ENCODE peak calls at places on chromosome 18, in five cellular contexts. C, D, Y, Z and U are unnamed samples.

GRCh38 chr18:63234839-63235238 is 84.7 kb downstream of the BCL2 start:
- DNase-seq in Y (no peak), D (no peak), C (no peak), Z (no peak), U (no peak)

GRCh38 chr18:51125976-51126375 is 71.5 kb downstream of the MEX3C start:
- DNase-seq in Y (no peak), D (no peak), Z (no peak), C (no peak), U (no peak)

GRCh38 chr18:11149441-11150270 is at the start of gene PIEZO2:
- DNase-seq in Y (peak; percentile 54), Z (no peak), D (no peak), C (peak; percentile 11), U (no peak)

GRCh38 chr18:41449612-41450011 is 505.4 kb upstream of the PIK3C3 start:
- DNase-seq in C (no peak), Z (no peak), D (no peak), Y (no peak), U (no peak)

GRCh38 chr18:10457798-10458197 is 3.4 kb downstream of the APCDD1 start:
- DNase-seq in Y (peak; percentile 42), D (no peak), Z (no peak), C (no peak), U (peak; percentile 45)

GRCh38 chr18:25233582-25234362 is 118.2 kb downstream of the ZNF521 start:
- DNase-seq in D (no peak), Z (no peak), Y (peak; percentile 62), C (peak; percentile 89), U (no peak)

GRCh38 chr18:70454705-70455322 is 166.0 kb downstream of the SOCS6 start:
- DNase-seq in C (peak; percentile 85), D (peak; percentile 61), Z (peak; percentile 62), Y (peak; percentile 61), U (peak; percentile 24)

GRCh38 chr18:69659142-69659651 is 258.5 kb downstream of the DOK6 start:
- DNase-seq in C (no peak), Z (no peak), D (no peak), Y (no peak), U (no peak)

GRCh38 chr18:10591891-10592290 is 66.1 kb downstream of the NAPG start:
- DNase-seq in D (no peak), Y (no peak), C (no peak), Z (no peak), U (no peak)

GRCh38 chr18:61854578-61854977 is 38.2 kb downstream of the RNF152 start:
- DNase-seq in Z (no peak), D (no peak), Y (peak; percentile 84), C (peak; percentile 59), U (no peak)

DNA sequence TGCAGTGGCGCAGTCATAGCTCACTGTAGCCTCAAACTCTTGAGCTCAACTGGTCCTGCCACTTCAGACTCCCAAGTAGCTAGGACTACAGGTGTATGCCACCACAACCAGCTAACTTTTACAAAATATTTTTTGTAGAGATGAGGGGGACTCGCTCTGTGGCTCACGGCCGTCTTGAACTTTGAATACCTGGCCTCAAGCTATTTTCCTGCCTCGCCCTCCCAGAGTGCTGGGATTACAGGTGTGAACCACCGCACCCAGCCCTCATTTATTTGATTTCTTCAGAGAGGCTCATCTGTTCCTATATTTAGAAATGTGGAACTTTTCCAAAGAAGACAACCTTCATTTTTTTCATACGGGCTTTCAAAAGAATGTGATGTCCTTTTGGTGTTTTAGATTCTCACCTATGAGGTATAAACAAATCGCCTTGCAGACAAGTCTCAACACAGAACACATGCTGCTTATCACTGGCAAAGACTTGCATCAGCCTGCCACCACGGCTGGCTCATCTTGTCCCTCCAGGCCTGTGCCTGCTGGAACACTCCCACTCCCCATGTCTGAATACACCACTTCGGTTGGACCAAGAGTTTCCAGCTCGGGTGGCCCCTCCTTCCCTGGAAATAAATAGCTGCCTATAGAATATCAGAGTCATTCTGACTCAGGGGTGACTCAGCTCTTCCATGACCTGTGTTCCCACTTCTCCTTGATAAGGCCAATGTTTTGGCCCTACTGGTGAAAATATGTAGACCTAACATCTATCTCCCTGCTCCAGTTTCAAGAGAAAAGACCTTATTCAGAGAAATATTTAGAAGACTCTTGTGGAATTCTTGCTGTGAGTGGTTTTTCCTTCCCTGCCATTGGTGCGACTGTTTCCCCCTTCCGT is 202.6 kb downstream of the TGIF1 start:
- DNase-seq in C (peak; percentile 99), Z (peak; percentile 90), Y (peak; percentile 99), D (peak; percentile 97), U (peak; percentile 82)
- TF ChIP-seq CTCF in C (peak; percentile 25), Z (no peak), Y (peak; percentile 5), D (no peak), U (no peak)

GRCh38 chr18:50114448-50114847 is 80.5 kb downstream of the MYO5B start:
- DNase-seq in Y (no peak), Z (no peak), D (no peak), C (no peak), U (no peak)

GRCh38 chr18:50107468-50107867 is 87.5 kb downstream of the MYO5B start:
- DNase-seq in Z (peak; percentile 22), C (no peak), D (no peak), Y (no peak), U (no peak)

GRCh38 chr18:50113726-50114125 is 81.2 kb downstream of the MYO5B start:
- DNase-seq in Z (no peak), D (no peak), Y (no peak), C (no peak), U (no peak)

GRCh38 chr18:50115095-50115494 is 79.9 kb downstream of the MYO5B start:
- DNase-seq in Z (no peak), C (no peak), D (no peak), Y (peak; percentile 20), U (no peak)

GRCh38 chr18:50111398-50111797 is 83.5 kb downstream of the MYO5B start:
- DNase-seq in Z (no peak), C (no peak), Y (no peak), D (no peak), U (no peak)
- TF ChIP-seq CTCF in Z (no peak), C (no peak), Y (no peak), D (no peak), U (no peak)

GRCh38 chr18:12423820-12424219 is 16.1 kb downstream of the PRELID3A start:
- DNase-seq in C (no peak), Z (no peak), Y (no peak), D (no peak), U (no peak)

GRCh38 chr18:12420831-12421421 is 13.2 kb downstream of the PRELID3A start:
- DNase-seq in C (no peak), Z (no peak), D (no peak), Y (no peak), U (no peak)

GRCh38 chr18:12422936-12423335 is 15.2 kb downstream of the PRELID3A start:
- DNase-seq in Z (peak; percentile 57), D (no peak), Y (no peak), C (no peak), U (no peak)

GRCh38 chr18:12423393-12423792 is 15.7 kb downstream of the PRELID3A start:
- DNase-seq in Y (no peak), C (no peak), D (no peak), Z (no peak), U (no peak)

DNA sequence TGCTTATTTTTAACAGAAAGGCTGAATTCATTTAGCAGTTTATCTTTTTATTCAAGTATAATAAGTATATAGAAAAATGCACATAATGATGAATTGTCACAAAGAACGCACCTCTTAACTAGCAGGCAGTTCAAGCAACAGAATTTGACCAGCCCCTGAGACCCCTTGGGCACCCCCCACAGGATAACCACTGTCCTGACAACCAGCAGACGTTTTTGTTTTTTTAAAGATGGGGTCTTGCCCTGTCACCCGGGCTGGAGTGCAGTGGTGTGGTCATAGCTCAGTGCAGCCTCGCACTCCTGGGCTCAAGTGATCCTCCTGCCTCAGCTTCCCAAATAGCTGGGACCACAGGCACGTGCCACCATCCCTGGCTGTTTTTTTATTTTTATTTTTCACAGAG is 14.0 kb downstream of the PRELID3A start:
- DNase-seq in C (no peak), Y (no peak), D (no peak), Z (no peak), U (no peak)
- TF ChIP-seq CTCF in C (no peak), Y (no peak), D (no peak), Z (no peak), U (no peak)

GRCh38 chr18:45837283-45838070 is 12.0 kb downstream of the SIGLEC15 start:
- DNase-seq in C (no peak), Z (peak; percentile 80), D (no peak), Y (peak; percentile 58), U (no peak)
- TF ChIP-seq CTCF in C (no peak), Z (peak; percentile 38), D (peak; percentile 24), Y (peak; percentile 17), U (peak; percentile 17)

GRCh38 chr18:7429831-7430230 is 137.3 kb upstream of the PTPRM start:
- DNase-seq in Y (no peak), C (no peak), D (no peak), Z (no peak), U (no peak)
- TF ChIP-seq CTCF in Y (no peak), C (no peak), D (no peak), Z (no peak), U (no peak)

DNA sequence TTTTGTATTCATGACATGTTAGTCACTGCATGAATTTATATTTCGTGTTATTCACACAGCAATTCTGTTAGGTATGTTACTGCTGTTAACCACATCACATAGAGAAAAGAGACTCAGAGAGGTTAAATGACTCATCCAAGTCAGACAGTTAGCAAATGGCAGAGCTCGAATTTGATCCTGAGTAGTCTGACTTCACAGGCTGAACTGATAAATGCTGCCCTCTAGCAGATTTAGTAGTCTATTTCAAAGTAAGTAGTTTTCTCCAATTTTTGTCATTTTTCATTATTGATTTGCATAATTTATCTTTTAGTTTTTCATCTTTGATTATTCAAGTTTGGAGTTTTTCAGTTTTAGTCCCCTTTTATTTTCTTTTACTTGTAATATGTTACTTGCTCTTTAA is 58.3 kb downstream of the WDR7 start:
- DNase-seq in Z (peak; percentile 14), Y (peak; percentile 90), D (peak; percentile 18), C (peak; percentile 77), U (peak; percentile 28)
- TF ChIP-seq CTCF in Z (no peak), Y (peak; percentile 28), D (no peak), C (no peak), U (peak; percentile 15)

GRCh38 chr18:28438381-28438780 is 261.5 kb upstream of the CDH2 start:
- DNase-seq in C (no peak), D (no peak), Z (no peak), Y (no peak), U (no peak)

DNA sequence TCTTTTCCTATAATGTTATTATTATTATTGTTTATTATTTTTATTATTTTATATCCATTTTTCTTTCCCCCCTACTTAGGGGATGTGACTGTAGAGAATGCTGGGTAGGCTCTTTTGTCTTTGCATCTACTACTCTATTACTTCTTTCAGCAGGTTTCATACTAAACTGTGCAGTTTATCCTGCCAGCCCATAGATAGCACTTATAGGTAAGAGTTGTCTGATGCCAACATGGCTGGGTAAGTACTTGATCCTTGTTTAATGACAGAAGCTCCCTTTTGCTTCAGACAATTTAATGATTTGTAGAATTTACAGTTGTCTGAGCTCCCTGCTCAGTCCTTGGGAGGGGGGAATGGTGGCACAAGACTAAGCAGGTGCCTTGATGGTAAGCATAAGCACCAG is 262.9 kb upstream of the CDH2 start:
- DNase-seq in Z (no peak), D (no peak), C (no peak), Y (peak; percentile 47), U (no peak)
- TF ChIP-seq CTCF in Z (no peak), D (no peak), C (no peak), Y (no peak), U (no peak)